ENCODE peak calls at places on chromosomes 11 and 22, in six cellular contexts. One of them, this sample, is unnamed.
A peak's percentile ranks its signal among the peaks of the same experiment; 100 is the strongest.

GRCh38 chr11:14022821-14023220 is 60.3 kb downstream of the SPON1 start:
- DNase-seq in A549: no peak
- DNase-seq in testis: no peak
- DNase-seq in spleen: no peak
- DNase-seq in body of pancreas: no peak
- DNase-seq in lower leg skin: no peak
- DNase-seq in this sample: no peak

GRCh38 chr22:20834206-20834605 is 24.4 kb downstream of the PI4KA start:
- DNase-seq in body of pancreas: no peak
- DNase-seq in spleen: no peak
- DNase-seq in lower leg skin: no peak
- DNase-seq in A549: no peak
- DNase-seq in testis: no peak
- DNase-seq in this sample: no peak

GRCh38 chr11:110362916-110363574 is 66.6 kb upstream of the RDX start:
- DNase-seq in spleen: no peak
- DNase-seq in lower leg skin: no peak
- DNase-seq in body of pancreas: peak; percentile 51
- DNase-seq in testis: no peak
- DNase-seq in A549: no peak
- DNase-seq in this sample: no peak

GRCh38 chr22:38028344-38029130 is 28.7 kb upstream of the PICK1 start:
- DNase-seq in testis: no peak
- DNase-seq in spleen: no peak
- DNase-seq in lower leg skin: no peak
- DNase-seq in A549: no peak
- DNase-seq in body of pancreas: no peak
- DNase-seq in this sample: no peak

GRCh38 chr22:40922484-40923303 is 28.5 kb upstream of the RBX1 start:
- DNase-seq in lower leg skin: peak; percentile 16
- DNase-seq in A549: peak; percentile 20
- DNase-seq in testis: no peak
- DNase-seq in spleen: no peak
- DNase-seq in body of pancreas: peak; percentile 21
- DNase-seq in this sample: no peak

GRCh38 chr11:2737226-2737590 is 37.4 kb upstream of the KCNQ1OT1 start:
- DNase-seq in testis: no peak
- DNase-seq in spleen: no peak
- DNase-seq in A549: no peak
- DNase-seq in lower leg skin: no peak
- DNase-seq in body of pancreas: no peak
- DNase-seq in this sample: no peak

GRCh38 chr11:57379732-57380131 is 1.2 kb downstream of the PRG3 start:
- DNase-seq in lower leg skin: no peak
- DNase-seq in A549: no peak
- DNase-seq in spleen: no peak
- DNase-seq in body of pancreas: no peak
- DNase-seq in testis: peak; percentile 30
- DNase-seq in this sample: no peak

GRCh38 chr11:117743121-117743815 is 53.7 kb downstream of the DSCAML1 start:
- DNase-seq in testis: no peak
- DNase-seq in body of pancreas: no peak
- DNase-seq in spleen: peak; percentile 64
- DNase-seq in lower leg skin: no peak
- DNase-seq in A549: no peak
- DNase-seq in this sample: no peak

GRCh38 chr22:25350551-25350971 is 131.1 kb downstream of the CRYBB2 start:
- DNase-seq in spleen: peak; percentile 58
- DNase-seq in lower leg skin: no peak
- DNase-seq in testis: no peak
- DNase-seq in body of pancreas: peak; percentile 0
- DNase-seq in A549: no peak
- DNase-seq in this sample: no peak

GRCh38 chr11:81705283-81705682 is 1028.4 kb downstream of the FAM181B start:
- DNase-seq in A549: no peak
- DNase-seq in spleen: no peak
- DNase-seq in body of pancreas: no peak
- DNase-seq in testis: no peak
- DNase-seq in lower leg skin: no peak
- DNase-seq in this sample: no peak

DNA sequence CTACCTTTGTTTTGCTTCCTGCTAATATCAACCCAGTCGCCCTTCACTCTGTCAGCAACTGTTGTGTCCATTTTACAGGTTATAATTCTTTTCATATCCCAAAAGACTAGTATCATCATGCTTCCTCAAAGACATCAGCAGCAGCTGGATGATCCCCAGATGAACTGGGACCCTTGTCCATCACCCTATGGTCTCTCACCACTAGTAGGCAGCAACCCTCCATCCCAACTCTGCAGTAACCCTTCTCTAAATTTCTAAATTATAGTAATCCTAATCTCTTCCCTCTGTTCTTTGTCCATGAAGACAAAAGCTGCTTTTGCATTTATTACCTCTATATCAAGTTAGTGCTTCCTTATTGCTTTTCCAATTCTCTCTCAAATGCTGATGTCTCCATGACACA is 1025.8 kb downstream of the FAM181B start:
- DNase-seq in body of pancreas: no peak
- DNase-seq in spleen: no peak
- DNase-seq in testis: no peak
- DNase-seq in lower leg skin: no peak
- DNase-seq in A549: no peak
- DNase-seq in this sample: no peak
- TF ChIP-seq CTCF in body of pancreas: no peak
- TF ChIP-seq CTCF in spleen: no peak
- TF ChIP-seq CTCF in testis: no peak
- TF ChIP-seq CTCF in lower leg skin: no peak
- TF ChIP-seq CTCF in A549: no peak
- TF ChIP-seq CTCF in this sample: no peak

DNA sequence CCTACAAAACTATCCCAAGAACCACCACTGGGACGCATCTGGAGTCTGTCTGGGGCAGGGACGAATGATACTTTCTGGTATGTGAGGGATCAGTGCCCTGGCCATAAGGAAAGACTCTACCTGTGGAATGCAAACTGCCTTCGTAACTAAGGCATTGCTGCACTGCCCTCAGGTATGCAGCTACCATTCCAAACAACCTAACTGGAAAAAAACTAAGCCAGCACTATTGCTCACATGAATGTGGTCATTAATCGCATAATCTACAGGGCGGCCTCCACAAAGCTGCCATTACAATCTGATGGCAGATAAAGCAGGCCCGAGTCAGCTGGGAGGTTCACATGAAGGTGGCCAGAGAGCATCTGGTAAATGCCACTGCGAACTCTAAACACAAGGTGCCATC is 3.9 kb downstream of the PACSIN2 start:
- DNase-seq in body of pancreas: peak; percentile 84
- DNase-seq in lower leg skin: no peak
- DNase-seq in testis: no peak
- DNase-seq in spleen: no peak
- DNase-seq in A549: no peak
- DNase-seq in this sample: no peak
- TF ChIP-seq CTCF in body of pancreas: no peak
- TF ChIP-seq CTCF in lower leg skin: no peak
- TF ChIP-seq CTCF in testis: no peak
- TF ChIP-seq CTCF in spleen: no peak
- TF ChIP-seq CTCF in A549: no peak
- TF ChIP-seq CTCF in this sample: no peak

GRCh38 chr22:22109693-22110466 is 127.3 kb upstream of the TOP3B start:
- DNase-seq in spleen: no peak
- DNase-seq in testis: no peak
- DNase-seq in body of pancreas: no peak
- DNase-seq in lower leg skin: no peak
- DNase-seq in A549: no peak
- DNase-seq in this sample: no peak
- TF ChIP-seq CTCF in spleen: no peak
- TF ChIP-seq CTCF in testis: no peak
- TF ChIP-seq CTCF in body of pancreas: no peak
- TF ChIP-seq CTCF in lower leg skin: no peak
- TF ChIP-seq CTCF in A549: peak; percentile 10
- TF ChIP-seq CTCF in this sample: no peak

GRCh38 chr22:28544431-28544868 is 135.2 kb downstream of the TTC28 start:
- DNase-seq in A549: no peak
- DNase-seq in spleen: no peak
- DNase-seq in testis: no peak
- DNase-seq in lower leg skin: no peak
- DNase-seq in body of pancreas: no peak
- DNase-seq in this sample: no peak

GRCh38 chr22:28548411-28548810 is 131.2 kb downstream of the TTC28 start:
- DNase-seq in spleen: no peak
- DNase-seq in body of pancreas: no peak
- DNase-seq in A549: no peak
- DNase-seq in lower leg skin: no peak
- DNase-seq in testis: no peak
- DNase-seq in this sample: no peak

GRCh38 chr22:28542980-28543621 is 136.5 kb downstream of the TTC28 start:
- DNase-seq in A549: no peak
- DNase-seq in spleen: no peak
- DNase-seq in body of pancreas: no peak
- DNase-seq in testis: no peak
- DNase-seq in lower leg skin: no peak
- DNase-seq in this sample: no peak

DNA sequence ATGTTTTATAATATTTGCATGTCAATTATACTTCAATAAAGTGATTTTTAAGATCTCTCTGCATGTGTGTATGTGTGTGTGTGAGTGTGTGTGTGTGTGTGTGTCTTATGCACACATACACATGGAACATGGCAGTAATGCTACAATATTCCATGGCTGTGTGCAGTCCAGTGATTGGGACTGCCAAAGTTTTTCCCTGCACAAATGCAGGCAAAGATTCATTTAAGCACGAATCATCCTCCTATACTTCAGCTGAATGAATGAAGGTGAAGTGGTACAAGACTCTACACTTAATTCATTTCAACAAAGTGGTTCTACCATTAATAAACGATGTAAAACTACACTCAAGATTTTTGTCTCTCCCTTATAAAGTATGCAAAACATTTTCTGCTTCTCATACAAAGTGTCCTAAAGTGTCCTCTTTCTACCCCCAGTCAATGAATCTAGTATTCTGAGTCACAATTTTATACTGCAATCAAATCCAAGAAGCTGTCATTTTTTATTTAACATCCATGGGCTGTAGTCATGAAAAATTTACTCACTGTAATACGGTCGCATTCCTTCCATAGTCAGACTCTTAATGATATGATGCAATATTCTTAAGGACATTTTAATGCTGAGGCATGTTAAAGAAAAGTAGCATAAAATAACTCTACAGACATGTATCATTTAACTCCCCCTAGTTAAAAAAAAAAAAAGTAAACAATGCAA is 132.4 kb downstream of the TTC28 start:
- DNase-seq in A549: peak; percentile 5
- DNase-seq in lower leg skin: no peak
- DNase-seq in spleen: no peak
- DNase-seq in testis: no peak
- DNase-seq in body of pancreas: no peak
- DNase-seq in this sample: no peak
- TF ChIP-seq CTCF in A549: no peak
- TF ChIP-seq CTCF in lower leg skin: no peak
- TF ChIP-seq CTCF in spleen: no peak
- TF ChIP-seq CTCF in testis: no peak
- TF ChIP-seq CTCF in body of pancreas: no peak
- TF ChIP-seq CTCF in this sample: no peak

DNA sequence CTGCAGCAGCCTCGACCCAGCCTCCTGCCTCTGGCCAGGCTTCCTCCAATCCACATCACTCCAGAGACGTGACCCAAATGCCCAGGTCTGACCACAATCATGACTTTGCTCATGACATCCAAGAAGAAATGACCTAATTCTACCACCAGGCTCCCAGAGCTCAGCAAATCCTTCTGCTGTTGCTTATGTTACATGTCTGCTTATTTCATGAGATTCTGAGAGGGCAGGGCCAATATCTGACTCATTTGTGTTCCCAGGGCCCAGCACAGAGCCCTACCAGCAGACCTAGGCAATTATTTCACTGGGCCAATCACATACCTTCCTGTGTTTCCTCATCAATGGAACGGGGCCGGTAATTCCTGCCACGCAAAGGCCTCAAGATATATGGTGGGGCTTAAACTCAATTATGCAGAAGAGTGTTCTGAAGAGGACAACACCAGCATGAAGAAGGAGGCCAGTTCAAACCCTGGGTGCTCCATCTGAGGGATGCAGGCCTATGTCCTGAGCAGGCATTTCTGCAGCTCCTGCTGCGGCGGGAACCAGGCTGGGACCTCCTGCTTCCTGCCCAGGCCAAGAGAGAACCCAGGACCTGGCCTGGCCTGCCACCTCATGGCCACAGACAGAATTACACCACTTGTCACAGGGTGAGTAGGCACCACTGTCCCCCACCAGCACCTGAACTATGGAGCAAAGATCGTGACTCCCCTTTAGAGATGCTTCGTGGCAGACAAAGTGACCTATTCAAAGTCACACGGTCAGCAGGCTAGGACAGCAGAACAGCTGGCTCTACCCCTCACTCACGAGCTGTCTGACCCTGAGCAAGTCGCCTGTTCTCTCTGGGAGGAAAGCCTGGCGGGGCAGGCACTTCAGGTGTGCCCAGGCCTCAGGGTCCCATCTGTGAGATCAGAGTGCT is 5.8 kb downstream of the CENPM start:
- DNase-seq in A549: peak; percentile 59
- DNase-seq in spleen: peak; percentile 95
- DNase-seq in testis: peak; percentile 88
- DNase-seq in body of pancreas: peak; percentile 88
- DNase-seq in lower leg skin: peak; percentile 81
- DNase-seq in this sample: no peak
- TF ChIP-seq CTCF in A549: peak; percentile 70
- TF ChIP-seq CTCF in spleen: peak; percentile 97
- TF ChIP-seq CTCF in testis: peak; percentile 91
- TF ChIP-seq CTCF in body of pancreas: peak; percentile 96
- TF ChIP-seq CTCF in lower leg skin: no peak
- TF ChIP-seq CTCF in this sample: peak; percentile 96

DNA sequence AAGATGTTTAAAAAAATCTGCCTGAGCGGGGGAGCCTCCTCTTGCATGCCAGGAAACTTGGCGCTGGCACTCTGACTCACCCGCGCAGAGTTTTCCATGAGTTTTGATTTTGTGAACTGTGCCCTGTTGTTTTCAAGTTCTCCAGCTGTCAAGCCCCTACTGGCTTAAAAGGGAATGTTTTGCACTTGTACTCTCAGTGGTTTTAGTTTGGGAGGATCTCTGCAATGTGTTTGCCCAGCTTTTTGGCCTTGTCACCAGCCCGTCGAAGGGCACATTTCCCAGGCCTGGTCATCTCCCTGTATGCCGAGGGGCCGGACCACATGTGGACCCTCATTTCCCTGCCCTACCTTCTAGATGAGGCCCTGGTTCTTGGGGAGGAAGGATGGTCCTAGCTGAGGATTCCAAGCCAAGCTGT is 12.2 kb downstream of the MRGPRF start:
- DNase-seq in testis: peak; percentile 53
- DNase-seq in A549: peak; percentile 60
- DNase-seq in lower leg skin: no peak
- DNase-seq in spleen: peak; percentile 36
- DNase-seq in body of pancreas: peak; percentile 55
- DNase-seq in this sample: no peak
- TF ChIP-seq CTCF in testis: peak; percentile 73
- TF ChIP-seq CTCF in A549: no peak
- TF ChIP-seq CTCF in lower leg skin: no peak
- TF ChIP-seq CTCF in spleen: peak; percentile 15
- TF ChIP-seq CTCF in body of pancreas: peak; percentile 53
- TF ChIP-seq CTCF in this sample: peak; percentile 56

GRCh38 chr11:32374261-32374711 is 61.1 kb downstream of the WT1 start:
- DNase-seq in A549: peak; percentile 41
- DNase-seq in testis: peak; percentile 87
- DNase-seq in body of pancreas: peak; percentile 7
- DNase-seq in lower leg skin: no peak
- DNase-seq in spleen: no peak
- DNase-seq in this sample: no peak
- TF ChIP-seq CTCF in A549: peak; percentile 49
- TF ChIP-seq CTCF in testis: peak; percentile 36
- TF ChIP-seq CTCF in body of pancreas: no peak
- TF ChIP-seq CTCF in lower leg skin: no peak
- TF ChIP-seq CTCF in spleen: no peak
- TF ChIP-seq CTCF in this sample: peak; percentile 22